ENCODE peak calls at places on chromosome 20, in five cellular contexts. Q is GM13977, R is AG04450, T is glutamatergic neuron, J is cardiac muscle cell. L is an unnamed sample.

GRCh38 chr20:52379723-52380336 is 188.3 kb upstream of the ZFP64 start:
- DNase-seq in Q (peak), J (peak), R (no peak), T (peak), L (peak)

GRCh38 chr20:36569847-36570429 is 3.5 kb upstream of the TGIF2 start:
- DNase-seq in Q (no peak), T (no peak), J (no peak), R (no peak), L (no peak)

GRCh38 chr20:25319241-25320034 is 71.2 kb downstream of the ABHD12 start:
- DNase-seq in T (no peak), J (peak), R (no peak), Q (no peak), L (no peak)

GRCh38 chr20:21557246-21557982 is 43.5 kb upstream of the NKX2-2 start:
- DNase-seq in Q (no peak), J (no peak), T (no peak), R (no peak), L (no peak)

GRCh38 chr20:20786428-20786827 is 74.0 kb upstream of the RALGAPA2 start:
- DNase-seq in R (no peak), T (no peak), Q (no peak), J (no peak), L (no peak)

GRCh38 chr20:32443386-32443974 is 85.3 kb downstream of the ASXL1 start:
- DNase-seq in J (no peak), Q (no peak), R (no peak), T (no peak), L (no peak)

GRCh38 chr20:14612389-14612788 is 275.0 kb upstream of the FLRT3 start:
- DNase-seq in Q (no peak), R (no peak), J (no peak), T (no peak), L (no peak)

GRCh38 chr20:10902174-10902573 is 228.4 kb upstream of the JAG1 start:
- DNase-seq in R (no peak), J (no peak), Q (no peak), T (no peak), L (no peak)

GRCh38 chr20:3652646-3653596 is 10.3 kb downstream of the GFRA4 start:
- DNase-seq in J (no peak), T (no peak), Q (no peak), R (no peak), L (no peak)

GRCh38 chr20:17646901-17647301 is 35.1 kb downstream of the RRBP1 start:
- DNase-seq in J (no peak), Q (no peak), R (no peak), T (peak), L (no peak)

GRCh38 chr20:14245368-14245970 is 91.9 kb downstream of the FLRT3 start:
- DNase-seq in T (no peak), R (no peak), Q (no peak), J (peak), L (no peak)

GRCh38 chr20:49009899-49010631 is 36.0 kb upstream of the CSE1L start:
- DNase-seq in R (no peak), J (no peak), T (no peak), Q (no peak), L (no peak)

GRCh38 chr20:50245561-50246366 is 55.1 kb downstream of the CEBPB start:
- DNase-seq in J (no peak), Q (no peak), T (no peak), R (no peak), L (no peak)

GRCh38 chr20:60200305-60200918 is 242.2 kb downstream of the CDH26 start:
- DNase-seq in R (no peak), Q (no peak), J (no peak), T (no peak), L (no peak)

GRCh38 chr20:35004749-35005462 is 49.2 kb downstream of the MYH7B start:
- DNase-seq in T (no peak), J (no peak), Q (no peak), R (no peak), L (no peak)

GRCh38 chr20:13778827-13779226 is 5.9 kb downstream of the ESF1 start:
- DNase-seq in J (no peak), T (no peak), Q (no peak), R (no peak), L (no peak)

GRCh38 chr20:43731469-43731868 is 4.7 kb upstream of the GTSF1L start:
- DNase-seq in T (no peak), J (no peak), Q (no peak), R (no peak), L (no peak)

GRCh38 chr20:51934301-51935002 is 132.1 kb upstream of the SALL4 start:
- DNase-seq in Q (no peak), J (no peak), T (no peak), R (no peak), L (no peak)

GRCh38 chr20:11044561-11044960 is 370.8 kb upstream of the JAG1 start:
- DNase-seq in T (no peak), J (no peak), Q (no peak), R (no peak), L (no peak)

GRCh38 chr20:34965051-34965450 is 9.4 kb downstream of the MYH7B start:
- DNase-seq in J (no peak), T (no peak), Q (no peak), R (no peak), L (no peak)

GRCh38 chr20:51428451-51429143 is 113.9 kb downstream of the NFATC2 start:
- DNase-seq in T (no peak), J (peak), Q (no peak), R (no peak), L (no peak)

GRCh38 chr20:5865604-5866003 is 84.7 kb downstream of the TRMT6 start:
- DNase-seq in Q (no peak), R (no peak), T (no peak), J (no peak), L (no peak)

GRCh38 chr20:62284448-62284847 is 18.3 kb upstream of the ADRM1 start:
- DNase-seq in J (no peak), Q (no peak), T (no peak), R (no peak), L (no peak)

GRCh38 chr20:58521763-58522162 is 6.6 kb upstream of the APCDD1L start:
- DNase-seq in J (no peak), T (no peak), Q (no peak), R (no peak), L (no peak)

GRCh38 chr20:31830406-31830981 is 11.3 kb downstream of the MYLK2 start:
- DNase-seq in Q (no peak), R (no peak), J (no peak), T (no peak), L (no peak)

GRCh38 chr20:31608256-31608980 is 3.3 kb downstream of the ID1 start:
- DNase-seq in T (peak), R (no peak), J (peak), Q (peak), L (no peak)

GRCh38 chr20:48906221-48906877 is 15.2 kb upstream of the ARFGEF2 start:
- DNase-seq in J (no peak), T (no peak), R (no peak), Q (no peak), L (no peak)

GRCh38 chr20:6686171-6686570 is 81.3 kb upstream of the BMP2 start:
- DNase-seq in J (no peak), Q (no peak), R (no peak), T (no peak), L (no peak)

GRCh38 chr20:61405007-61405406 is 152.9 kb downstream of the CDH4 start:
- DNase-seq in R (no peak), Q (no peak), J (no peak), T (no peak), L (no peak)

GRCh38 chr20:9235518-9235917 is 166.6 kb downstream of the PLCB4 start:
- DNase-seq in J (no peak), R (peak), T (no peak), Q (no peak), L (no peak)

GRCh38 chr20:2890743-2891142 is 17.5 kb downstream of the PTPRA start:
- DNase-seq in J (no peak), R (no peak), Q (no peak), T (no peak), L (no peak)

GRCh38 chr20:56626367-56627121 is 2.6 kb upstream of the TFAP2C start:
- DNase-seq in J (peak), T (peak), Q (peak), R (no peak), L (peak)
- TF ChIP-seq CTCF in J (peak), T (peak), Q (no peak), R (peak), L (peak)

DNA sequence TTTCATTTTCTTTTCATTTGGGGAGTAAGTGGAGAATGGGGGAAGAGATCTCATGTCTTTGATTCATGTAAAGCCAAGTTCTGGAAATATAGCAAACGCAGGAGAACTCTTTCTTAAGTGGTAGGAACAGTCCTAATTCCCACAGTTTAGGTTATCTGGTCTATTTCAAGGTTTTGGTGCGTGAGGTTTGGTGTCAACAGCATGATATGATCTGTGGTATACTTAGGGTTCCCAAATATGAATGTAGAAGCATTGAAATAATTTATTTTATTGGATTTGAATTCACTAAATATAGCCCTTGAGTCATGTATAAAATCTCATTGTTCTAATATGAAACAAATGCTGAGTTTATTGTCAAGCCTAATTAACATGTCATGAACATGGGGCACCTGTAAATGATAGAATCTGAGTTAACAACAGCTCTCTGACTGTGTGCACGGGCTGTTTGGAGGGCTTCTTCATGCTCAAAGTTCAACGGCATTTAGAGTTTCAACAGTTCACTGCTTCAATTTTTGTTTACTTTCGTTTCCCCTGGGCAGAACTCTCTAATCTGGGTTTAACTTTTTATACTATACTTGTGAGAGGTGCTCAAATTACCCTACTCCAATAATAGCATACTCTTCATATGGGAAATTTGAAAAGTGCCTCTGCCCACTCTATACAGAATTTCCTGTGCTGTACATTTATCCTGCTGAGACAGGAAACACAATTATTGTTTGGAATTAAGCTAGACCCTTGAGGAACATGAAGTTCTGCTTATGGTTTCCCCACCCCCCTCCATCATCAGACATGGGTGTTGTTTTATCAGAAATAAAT is 236.3 kb upstream of the ZNF217 start:
- DNase-seq in T (no peak), Q (no peak), R (no peak), J (no peak), L (no peak)
- TF ChIP-seq CTCF in T (no peak), Q (no peak), R (no peak), J (no peak), L (no peak)

GRCh38 chr20:38242848-38243449 is 17.6 kb downstream of the KIAA1755 start:
- DNase-seq in R (no peak), T (no peak), Q (no peak), J (no peak), L (peak)
- TF ChIP-seq CTCF in R (peak), T (peak), Q (peak), J (peak), L (peak)

GRCh38 chr20:47784599-47785320 is 521 bp downstream of the SULF2 start:
- DNase-seq in R (no peak), T (peak), J (peak), Q (peak), L (peak)
- TF ChIP-seq CTCF in R (peak), T (peak), J (peak), Q (no peak), L (peak)